ENCODE peak calls at places on chromosome 5, in four cellular contexts. One of them, this sample, is unnamed.

GRCh38 chr5:107455111-107455544 is 215.6 kb downstream of the EFNA5 start:
- DNase-seq in H1: no peak
- DNase-seq in K562: no peak
- DNase-seq in HCT116: no peak
- DNase-seq in this sample: no peak

GRCh38 chr5:142644127-142644526 is 41.8 kb downstream of the FGF1 start:
- DNase-seq in H1: no peak
- DNase-seq in K562: no peak
- DNase-seq in HCT116: no peak
- DNase-seq in this sample: no peak

GRCh38 chr5:33711094-33711670 is 180.6 kb downstream of the ADAMTS12 start:
- DNase-seq in H1: no peak
- DNase-seq in K562: no peak
- DNase-seq in HCT116: no peak
- DNase-seq in this sample: no peak

GRCh38 chr5:179776413-179776938 is 17.3 kb upstream of the LTC4S start:
- DNase-seq in H1: no peak
- DNase-seq in K562: no peak
- DNase-seq in HCT116: no peak
- DNase-seq in this sample: no peak

GRCh38 chr5:114898602-114899001 is 271.1 kb downstream of the TRIM36 start:
- DNase-seq in H1: no peak
- DNase-seq in K562: no peak
- DNase-seq in HCT116: peak; percentile 6
- DNase-seq in this sample: no peak

GRCh38 chr5:32168460-32169033 is 5.6 kb downstream of the GOLPH3 start:
- DNase-seq in H1: no peak
- DNase-seq in K562: no peak
- DNase-seq in HCT116: no peak
- DNase-seq in this sample: no peak

GRCh38 chr5:147857302-147858129 is 21.0 kb upstream of the SCGB3A2 start:
- DNase-seq in H1: peak; percentile 50
- DNase-seq in K562: peak; percentile 64
- DNase-seq in HCT116: peak; percentile 47
- DNase-seq in this sample: peak; percentile 52

GRCh38 chr5:180594311-180595045 is 3.2 kb upstream of the SCGB3A1 start:
- DNase-seq in H1: no peak
- DNase-seq in K562: peak; percentile 80
- DNase-seq in HCT116: no peak
- DNase-seq in this sample: no peak

GRCh38 chr5:150138551-150139265 is 16.9 kb downstream of the PDGFRB start:
- DNase-seq in H1: no peak
- DNase-seq in K562: no peak
- DNase-seq in HCT116: no peak
- DNase-seq in this sample: no peak

GRCh38 chr5:170650850-170651249 is 132.7 kb upstream of the GABRP start:
- DNase-seq in H1: no peak
- DNase-seq in K562: no peak
- DNase-seq in HCT116: no peak
- DNase-seq in this sample: no peak

GRCh38 chr5:10789726-10790125 is 28.7 kb upstream of the DAP start:
- DNase-seq in H1: no peak
- DNase-seq in K562: no peak
- DNase-seq in HCT116: no peak
- DNase-seq in this sample: no peak

GRCh38 chr5:90547072-90547536 is 11.5 kb upstream of the ADGRV1 start:
- DNase-seq in H1: no peak
- DNase-seq in K562: no peak
- DNase-seq in HCT116: no peak
- DNase-seq in this sample: no peak

GRCh38 chr5:143245929-143246561 is 157.4 kb downstream of the NR3C1 start:
- DNase-seq in H1: no peak
- DNase-seq in K562: peak; percentile 86
- DNase-seq in HCT116: peak; percentile 92
- DNase-seq in this sample: peak; percentile 91

GRCh38 chr5:761206-761771 is 23.2 kb downstream of the ZDHHC11B start:
- DNase-seq in H1: no peak
- DNase-seq in K562: no peak
- DNase-seq in HCT116: no peak
- DNase-seq in this sample: no peak

GRCh38 chr5:139847790-139848507 is 52.3 kb downstream of the PSD2 start:
- DNase-seq in H1: no peak
- DNase-seq in K562: peak; percentile 71
- DNase-seq in HCT116: no peak
- DNase-seq in this sample: no peak

GRCh38 chr5:165086424-165086823 is 1581.0 kb downstream of the MAT2B start:
- DNase-seq in H1: no peak
- DNase-seq in K562: no peak
- DNase-seq in HCT116: no peak
- DNase-seq in this sample: no peak

GRCh38 chr5:78587775-78588291 is 60.7 kb downstream of the LHFPL2 start:
- DNase-seq in H1: no peak
- DNase-seq in K562: peak; percentile 73
- DNase-seq in HCT116: no peak
- DNase-seq in this sample: no peak

GRCh38 chr5:178287791-178288105 is 55.1 kb upstream of the PHYKPL start:
- DNase-seq in H1: no peak
- DNase-seq in K562: no peak
- DNase-seq in HCT116: no peak
- DNase-seq in this sample: no peak

GRCh38 chr5:79408028-79408427 is 105.9 kb downstream of the HOMER1 start:
- DNase-seq in H1: no peak
- DNase-seq in K562: no peak
- DNase-seq in HCT116: no peak
- DNase-seq in this sample: no peak

GRCh38 chr5:96049398-96050272 is 88.0 kb upstream of the ELL2 start:
- DNase-seq in H1: no peak
- DNase-seq in K562: no peak
- DNase-seq in HCT116: no peak
- DNase-seq in this sample: no peak

GRCh38 chr5:94693043-94693822 is 74.8 kb downstream of the SLF1 start:
- DNase-seq in H1: no peak
- DNase-seq in K562: no peak
- DNase-seq in HCT116: peak; percentile 29
- DNase-seq in this sample: peak; percentile 7

GRCh38 chr5:17336054-17336453 is 118.6 kb downstream of the BASP1 start:
- DNase-seq in H1: no peak
- DNase-seq in K562: no peak
- DNase-seq in HCT116: no peak
- DNase-seq in this sample: no peak

GRCh38 chr5:73890569-73890968 is 264.6 kb downstream of the ARHGEF28 start:
- DNase-seq in H1: no peak
- DNase-seq in K562: no peak
- DNase-seq in HCT116: no peak
- DNase-seq in this sample: no peak

GRCh38 chr5:14501353-14502162 is 80.0 kb upstream of the OTULINL start:
- DNase-seq in H1: no peak
- DNase-seq in K562: no peak
- DNase-seq in HCT116: no peak
- DNase-seq in this sample: no peak

GRCh38 chr5:37539459-37539858 is 160.3 kb downstream of the WDR70 start:
- DNase-seq in H1: no peak
- DNase-seq in K562: no peak
- DNase-seq in HCT116: no peak
- DNase-seq in this sample: no peak

GRCh38 chr5:156272139-156272538 is 54.8 kb upstream of the SGCD start:
- DNase-seq in H1: no peak
- DNase-seq in K562: no peak
- DNase-seq in HCT116: no peak
- DNase-seq in this sample: no peak

GRCh38 chr5:130541617-130542221 is 623.3 kb downstream of the HINT1 start:
- DNase-seq in H1: no peak
- DNase-seq in K562: no peak
- DNase-seq in HCT116: no peak
- DNase-seq in this sample: no peak

GRCh38 chr5:157816682-157817268 is 42.2 kb downstream of the CLINT1 start:
- DNase-seq in H1: no peak
- DNase-seq in K562: no peak
- DNase-seq in HCT116: no peak
- DNase-seq in this sample: no peak

GRCh38 chr5:172858511-172858989 is 24.5 kb downstream of the ERGIC1 start:
- DNase-seq in H1: no peak
- DNase-seq in K562: no peak
- DNase-seq in HCT116: no peak
- DNase-seq in this sample: peak; percentile 87

GRCh38 chr5:25119654-25120053 is 474.9 kb upstream of the CDH10 start:
- DNase-seq in H1: no peak
- DNase-seq in K562: peak; percentile 14
- DNase-seq in HCT116: no peak
- DNase-seq in this sample: no peak

GRCh38 chr5:34685485-34686197 is 29.5 kb downstream of the RAI14 start:
- DNase-seq in H1: no peak
- DNase-seq in K562: no peak
- DNase-seq in HCT116: no peak
- DNase-seq in this sample: no peak

GRCh38 chr5:26662806-26663360 is 375.5 kb downstream of the CDH9 start:
- DNase-seq in H1: no peak
- DNase-seq in K562: no peak
- DNase-seq in HCT116: no peak
- DNase-seq in this sample: no peak

GRCh38 chr5:11069041-11069440 is 308.0 kb upstream of the DAP start:
- DNase-seq in H1: no peak
- DNase-seq in K562: no peak
- DNase-seq in HCT116: no peak
- DNase-seq in this sample: no peak

GRCh38 chr5:5080790-5081189 is 59.3 kb upstream of the ADAMTS16 start:
- DNase-seq in H1: no peak
- DNase-seq in K562: no peak
- DNase-seq in HCT116: no peak
- DNase-seq in this sample: no peak

GRCh38 chr5:177226882-177227281 is 76.6 kb downstream of the RAB24 start:
- DNase-seq in H1: no peak
- DNase-seq in K562: no peak
- DNase-seq in HCT116: no peak
- DNase-seq in this sample: no peak

GRCh38 chr5:159549046-159549445 is 218.8 kb upstream of the IL12B start:
- DNase-seq in H1: no peak
- DNase-seq in K562: no peak
- DNase-seq in HCT116: no peak
- DNase-seq in this sample: no peak

GRCh38 chr5:159547466-159548195 is 217.3 kb upstream of the IL12B start:
- DNase-seq in H1: no peak
- DNase-seq in K562: no peak
- DNase-seq in HCT116: no peak
- DNase-seq in this sample: no peak

GRCh38 chr5:159552751-159553150 is 222.5 kb upstream of the IL12B start:
- DNase-seq in H1: no peak
- DNase-seq in K562: no peak
- DNase-seq in HCT116: no peak
- DNase-seq in this sample: no peak

GRCh38 chr5:159550951-159551350 is 220.7 kb upstream of the IL12B start:
- DNase-seq in H1: no peak
- DNase-seq in K562: no peak
- DNase-seq in HCT116: no peak
- DNase-seq in this sample: no peak

GRCh38 chr5:159548517-159548916 is 218.2 kb upstream of the IL12B start:
- DNase-seq in H1: no peak
- DNase-seq in K562: no peak
- DNase-seq in HCT116: no peak
- DNase-seq in this sample: no peak
- TF ChIP-seq CTCF in H1: no peak
- TF ChIP-seq CTCF in K562: no peak
- TF ChIP-seq CTCF in HCT116: no peak
- TF ChIP-seq CTCF in this sample: no peak

DNA sequence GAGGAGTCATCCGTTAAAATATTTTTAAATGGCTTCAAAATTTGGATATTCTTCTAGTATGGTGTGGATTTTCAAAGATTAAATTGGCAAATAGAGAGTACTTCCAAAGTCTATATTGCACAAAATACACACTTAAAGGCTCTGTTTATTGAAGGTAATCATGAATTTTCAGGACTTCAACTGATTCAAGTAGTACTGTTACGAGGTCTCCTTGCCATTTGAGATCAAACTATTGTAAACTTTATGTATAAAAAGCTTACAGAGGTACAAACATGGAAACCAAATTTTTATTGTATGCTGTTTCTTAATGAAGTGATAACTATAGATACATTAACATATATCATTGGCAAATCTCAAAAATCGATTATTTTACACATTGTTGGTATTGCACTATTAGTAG is 2.5 kb downstream of the ERBIN start:
- DNase-seq in H1: no peak
- DNase-seq in K562: no peak
- DNase-seq in HCT116: no peak
- DNase-seq in this sample: no peak
- H3K27ac ChIP-seq in H1: no peak overlapping the region
- H3K27ac ChIP-seq in K562: peak overlapping the region; percentile 97
- H3K27ac ChIP-seq in HCT116: no peak overlapping the region
- H3K27ac ChIP-seq in this sample: peak overlapping the region; percentile 91

GRCh38 chr5:93574939-93575241 is 6.1 kb downstream of the NR2F1-AS1 start:
- DNase-seq in H1: no peak
- DNase-seq in K562: no peak
- DNase-seq in HCT116: no peak
- DNase-seq in this sample: no peak
- TF ChIP-seq SIN3A in H1: no peak
- TF ChIP-seq SIN3A in K562: no peak
- TF ChIP-seq SIN3A in HCT116: no peak
- TF ChIP-seq SIN3A in this sample: no peak

DNA sequence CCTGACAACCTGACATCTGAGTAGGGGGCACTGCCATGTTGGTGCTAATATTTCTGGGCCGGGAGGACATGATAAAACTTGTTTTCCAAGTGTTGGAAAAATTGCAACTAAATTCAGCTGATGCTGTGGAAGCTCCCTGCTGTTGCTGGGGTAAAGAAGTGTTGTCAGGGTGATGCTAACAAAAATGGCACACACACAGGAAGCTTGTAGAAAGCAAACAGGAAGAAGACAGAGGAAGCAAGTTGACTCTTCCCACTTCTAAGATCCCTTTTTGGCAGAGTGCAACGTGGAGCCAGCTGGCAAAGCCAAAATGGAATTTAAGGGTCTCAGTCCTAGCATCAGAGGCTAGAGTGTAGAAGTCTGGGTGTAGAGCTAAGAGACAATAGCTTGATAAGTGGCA is 11.3 kb upstream of the RIOK2 start:
- DNase-seq in H1: no peak
- DNase-seq in K562: no peak
- DNase-seq in HCT116: no peak
- DNase-seq in this sample: no peak
- TF ChIP-seq CTCF in H1: no peak
- TF ChIP-seq CTCF in K562: no peak
- TF ChIP-seq CTCF in HCT116: no peak
- TF ChIP-seq CTCF in this sample: no peak

GRCh38 chr5:134149571-134150303 is 27.0 kb downstream of the SKP1 start:
- DNase-seq in H1: no peak
- DNase-seq in K562: no peak
- DNase-seq in HCT116: no peak
- DNase-seq in this sample: no peak

GRCh38 chr5:134148986-134149539 is 27.7 kb downstream of the SKP1 start:
- DNase-seq in H1: no peak
- DNase-seq in K562: no peak
- DNase-seq in HCT116: no peak
- DNase-seq in this sample: no peak

GRCh38 chr5:134153241-134153640 is 23.5 kb downstream of the SKP1 start:
- DNase-seq in H1: no peak
- DNase-seq in K562: no peak
- DNase-seq in HCT116: no peak
- DNase-seq in this sample: no peak

GRCh38 chr5:134153657-134154056 is 23.1 kb downstream of the SKP1 start:
- DNase-seq in H1: no peak
- DNase-seq in K562: no peak
- DNase-seq in HCT116: no peak
- DNase-seq in this sample: no peak

GRCh38 chr5:134151723-134152122 is 25.0 kb downstream of the SKP1 start:
- DNase-seq in H1: no peak
- DNase-seq in K562: no peak
- DNase-seq in HCT116: no peak
- DNase-seq in this sample: no peak
- H3K27ac ChIP-seq in H1: no peak overlapping the region
- H3K27ac ChIP-seq in K562: no peak overlapping the region
- H3K27ac ChIP-seq in HCT116: no peak overlapping the region
- H3K27ac ChIP-seq in this sample: no peak overlapping the region

This sample was measured in Panc1.